ENCODE peak calls at places on chromosomes 1 and 21, in five cellular contexts. L is testis, W is ovary, E is stomach, B is mucosa of descending colon. Z is an unnamed sample. For H3K9me3, the result is how much of the 10 kb centered on the place peaks cover.

GRCh38 chr1:165524639-165525038 is 19.2 kb upstream of the LRRC52 start:
- DNase-seq in E (no peak), L (no peak), B (no peak), W (no peak), Z (no peak)

GRCh38 chr1:22556391-22557104 is 6.7 kb upstream of the EPHA8 start:
- DNase-seq in W (no peak), E (no peak), L (no peak), B (no peak), Z (peak)

GRCh38 chr1:51616903-51617708 is at the start of gene OSBPL9:
- DNase-seq in E (peak), B (peak), W (peak), L (peak), Z (peak)

GRCh38 chr21:34311561-34312330 is 52.1 kb upstream of the KCNE2 start:
- DNase-seq in E (no peak), L (no peak), W (no peak), B (no peak), Z (no peak)

GRCh38 chr1:164774819-164775654 is 216.1 kb downstream of the PBX1 start:
- DNase-seq in W (no peak), B (no peak), E (no peak), L (no peak), Z (peak)

GRCh38 chr1:115134850-115135484 is 45.7 kb upstream of the TSPAN2 start:
- DNase-seq in E (no peak), L (no peak), B (no peak), W (no peak), Z (no peak)

GRCh38 chr1:59150537-59151386 is 146.1 kb upstream of the FGGY start:
- DNase-seq in W (peak), L (peak), B (peak), E (peak), Z (peak)

GRCh38 chr1:43444827-43445225 is 8.9 kb downstream of the HYI start:
- DNase-seq in B (no peak), E (peak), W (peak), L (no peak), Z (peak)

GRCh38 chr21:42563261-42564045 is 49.8 kb downstream of the SLC37A1 start:
- DNase-seq in E (peak), L (peak), W (peak), B (no peak), Z (peak)

GRCh38 chr1:64199154-64199553 is 4.3 kb upstream of the UBE2U start:
- DNase-seq in E (no peak), B (no peak), L (no peak), W (no peak), Z (no peak)

GRCh38 chr21:43193651-43194302 is 25.0 kb downstream of the CRYAA start:
- DNase-seq in L (peak), W (no peak), E (no peak), B (peak), Z (peak)

GRCh38 chr1:223038288-223039006 is 104.6 kb downstream of the TLR5 start:
- DNase-seq in E (peak), W (no peak), B (no peak), L (no peak), Z (no peak)
- H3K4me3 ChIP-seq in E (no peak), W (no peak), B (no peak), L (no peak), Z (no peak)

GRCh38 chr1:53557369-53557768 is 98.2 kb downstream of the DMRTB1 start:
- DNase-seq in W (no peak), L (no peak), E (no peak), B (no peak), Z (no peak)
- TF ChIP-seq CTCF in W (no peak), L (no peak), E (no peak), B (no peak), Z (no peak)

DNA sequence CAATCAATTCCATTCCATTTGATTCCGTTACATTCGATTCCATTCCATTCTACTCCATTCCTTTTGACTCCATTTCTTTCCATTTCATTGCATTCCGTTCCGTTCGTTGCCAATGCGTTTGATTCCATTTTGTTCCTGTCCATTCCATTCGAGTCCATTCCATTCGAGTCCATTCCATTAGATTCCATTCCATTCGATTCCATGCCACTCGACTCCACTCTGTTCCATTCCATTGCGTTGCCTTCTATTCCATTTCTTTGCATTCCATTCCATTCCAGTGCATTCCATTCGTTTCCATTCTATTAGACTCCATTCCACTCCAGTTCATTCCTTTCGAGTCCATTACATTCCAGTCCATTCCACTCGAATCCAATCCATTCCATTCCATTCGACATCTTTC is 2587.5 kb upstream of the TPTE start:
- DNase-seq in W (no peak), E (no peak), B (no peak), L (no peak), Z (no peak)
- H3K9me3 ChIP-seq in W (under half), E (under half), B (under half), L (under half), Z (half or more)

GRCh38 chr1:186183970-186184628 is 191.0 kb downstream of the TPR start:
- DNase-seq in W (no peak), L (no peak), B (no peak), E (no peak), Z (no peak)
- H3K4me3 ChIP-seq in W (no peak), L (no peak), B (no peak), E (no peak), Z (no peak)

Z was measured in WERI-Rb-1.